ENCODE peak calls at places on chromosome 5, in eight cellular contexts. V, I, Y, K, C, W, G and U are unnamed samples.

GRCh38 chr5:59738039-59738438 is 155.5 kb downstream of the PDE4D start:
- DNase-seq in V (no peak), I (no peak), Y (no peak), K (no peak), C (no peak), W (no peak), G (no peak), U (no peak)

GRCh38 chr5:64229163-64229774 is 63.6 kb downstream of the RNF180 start:
- DNase-seq in V (no peak), I (peak; percentile 33), Y (no peak), K (no peak), C (no peak), W (no peak), G (no peak), U (peak; percentile 40)

GRCh38 chr5:157358871-157359270 is 92.9 kb downstream of the CYFIP2 start:
- DNase-seq in V (no peak), I (no peak), Y (no peak), K (no peak), C (no peak), W (no peak), G (no peak), U (no peak)

GRCh38 chr5:155481182-155481581 is 467.6 kb downstream of the KIF4B start:
- DNase-seq in V (no peak), I (no peak), Y (no peak), K (no peak), C (no peak), W (no peak), G (no peak), U (no peak)

GRCh38 chr5:127858116-127858784 is 155.1 kb downstream of the CCDC192 start:
- DNase-seq in V (no peak), I (no peak), Y (no peak), K (no peak), C (no peak), W (no peak), G (no peak), U (no peak)

GRCh38 chr5:170268884-170269283 is 28.7 kb downstream of the LCP2 start:
- DNase-seq in V (no peak), I (no peak), Y (no peak), K (no peak), C (no peak), W (no peak), G (no peak), U (peak; percentile 20)

GRCh38 chr5:133219296-133219695 is 167.5 kb downstream of the HSPA4 start:
- DNase-seq in V (no peak), I (no peak), Y (no peak), K (no peak), C (no peak), W (no peak), G (no peak), U (no peak)

GRCh38 chr5:143311955-143312354 is 91.5 kb downstream of the NR3C1 start:
- DNase-seq in V (no peak), I (no peak), Y (no peak), K (no peak), C (no peak), W (no peak), G (no peak), U (no peak)

GRCh38 chr5:129807162-129807814 is 59.4 kb downstream of the MINAR2 start:
- DNase-seq in V (no peak), I (no peak), Y (no peak), K (no peak), C (no peak), W (no peak), G (no peak), U (no peak)

GRCh38 chr5:123752576-123752975 is 240.6 kb downstream of the CSNK1G3 start:
- DNase-seq in V (no peak), I (no peak), Y (no peak), K (no peak), C (no peak), W (no peak), G (no peak), U (no peak)

GRCh38 chr5:91151947-91152346 is 231.2 kb downstream of the ARRDC3 start:
- DNase-seq in V (no peak), I (peak; percentile 48), Y (peak; percentile 25), K (peak; percentile 74), C (no peak), W (peak; percentile 77), G (no peak), U (no peak)

GRCh38 chr5:88142801-88143692 is 125.6 kb downstream of the TMEM161B start:
- DNase-seq in V (no peak), I (no peak), Y (peak; percentile 21), K (no peak), C (no peak), W (no peak), G (no peak), U (no peak)

GRCh38 chr5:57324888-57325287 is 151.0 kb downstream of the GPBP1 start:
- DNase-seq in V (no peak), I (no peak), Y (no peak), K (no peak), C (no peak), W (no peak), G (no peak), U (no peak)

GRCh38 chr5:10539685-10539998 is 24.2 kb upstream of the ANKRD33B start:
- DNase-seq in V (no peak), I (no peak), Y (no peak), K (no peak), C (no peak), W (no peak), G (no peak), U (no peak)

GRCh38 chr5:173901705-173902104 is 13.6 kb downstream of the CPEB4 start:
- DNase-seq in V (no peak), I (no peak), Y (no peak), K (no peak), C (no peak), W (no peak), G (no peak), U (peak; percentile 55)
- TF ChIP-seq POLR2A in V (no peak), I (no peak), Y (no peak), K (no peak), C (no peak), W (no peak), G (no peak), U (peak; percentile 35)

GRCh38 chr5:140107312-140108092 is 6.4 kb upstream of the PURA start:
- DNase-seq in V (peak; percentile 98), I (peak; percentile 92), Y (peak; percentile 95), K (peak; percentile 92), C (peak; percentile 79), W (peak; percentile 94), G (peak; percentile 68), U (peak; percentile 94)
- TF ChIP-seq POLR2A in V (peak; percentile 83), I (peak; percentile 76), Y (peak; percentile 86), K (peak; percentile 72), C (peak; percentile 91), W (peak; percentile 96), G (peak; percentile 86), U (peak; percentile 78)

DNA sequence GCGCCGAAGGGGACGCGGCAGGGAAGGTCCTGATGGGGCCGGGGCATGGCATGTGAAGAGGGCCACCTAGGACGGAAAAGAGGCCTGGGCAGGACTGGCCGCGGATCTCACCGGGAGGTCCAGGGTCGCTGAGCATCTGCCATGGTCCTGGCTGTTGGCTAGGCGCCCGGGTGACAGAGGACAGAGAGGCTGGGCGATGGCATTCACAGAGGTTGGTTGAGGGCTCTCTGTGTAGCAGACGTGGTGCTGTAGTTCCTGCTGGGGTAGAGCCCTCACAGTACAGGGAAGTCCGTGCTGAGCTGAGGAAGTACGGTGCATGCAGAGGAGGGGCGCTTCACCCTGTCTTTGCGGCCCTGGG is 427 bp downstream of the PCYOX1L start:
- DNase-seq in V (peak; percentile 68), I (no peak), Y (peak; percentile 39), K (no peak), C (peak; percentile 38), W (peak; percentile 50), G (no peak), U (peak; percentile 51)
- TF ChIP-seq POLR2A in V (no peak), I (no peak), Y (no peak), K (no peak), C (no peak), W (no peak), G (no peak), U (no peak)

DNA sequence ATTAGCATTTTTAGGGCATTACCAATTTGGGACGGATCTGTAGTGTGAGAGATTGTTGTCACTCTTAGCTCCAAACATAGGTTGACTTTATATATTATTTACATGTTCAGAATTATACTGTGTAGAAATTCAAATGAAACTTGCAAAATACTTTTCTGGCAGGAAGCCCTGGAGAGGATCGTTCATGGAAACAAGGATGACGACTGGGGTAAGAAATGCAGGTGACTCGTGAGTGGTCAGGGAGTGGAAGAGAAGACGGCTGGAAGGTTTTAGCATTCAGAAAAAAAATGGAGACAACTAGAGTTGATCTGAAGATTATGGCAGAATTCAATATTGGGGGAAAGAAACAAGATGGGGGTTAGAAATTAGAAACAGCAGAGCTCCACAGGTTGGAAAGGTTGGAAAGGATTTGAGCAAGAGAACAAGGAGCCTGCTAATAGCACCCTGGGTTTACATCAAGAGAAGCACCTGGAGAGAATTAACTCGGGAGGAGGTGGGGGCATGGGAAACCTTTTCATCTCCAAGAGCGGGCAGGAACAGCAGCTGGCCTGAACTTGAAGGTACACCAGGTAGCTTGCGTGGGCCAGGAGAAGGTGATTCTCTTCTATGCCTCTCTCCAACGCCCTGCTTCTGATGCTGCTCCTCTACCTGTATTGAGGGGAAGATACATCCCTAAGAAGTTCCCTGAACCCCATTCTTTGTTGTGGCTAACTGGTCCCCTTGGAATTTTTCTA is 37.0 kb upstream of the GLRX start:
- DNase-seq in V (no peak), I (no peak), Y (no peak), K (no peak), C (no peak), W (peak; percentile 43), G (no peak), U (no peak)
- TF ChIP-seq POLR2A in V (no peak), I (no peak), Y (no peak), K (no peak), C (no peak), W (no peak), G (no peak), U (no peak)

GRCh38 chr5:171412186-171412585 is 7.3 kb upstream of the FGF18 start:
- DNase-seq in V (no peak), I (no peak), Y (no peak), K (no peak), C (no peak), W (no peak), G (no peak), U (no peak)
- TF ChIP-seq POLR2A in V (no peak), I (no peak), Y (no peak), K (no peak), C (no peak), W (no peak), G (peak; percentile 30), U (no peak)

DNA sequence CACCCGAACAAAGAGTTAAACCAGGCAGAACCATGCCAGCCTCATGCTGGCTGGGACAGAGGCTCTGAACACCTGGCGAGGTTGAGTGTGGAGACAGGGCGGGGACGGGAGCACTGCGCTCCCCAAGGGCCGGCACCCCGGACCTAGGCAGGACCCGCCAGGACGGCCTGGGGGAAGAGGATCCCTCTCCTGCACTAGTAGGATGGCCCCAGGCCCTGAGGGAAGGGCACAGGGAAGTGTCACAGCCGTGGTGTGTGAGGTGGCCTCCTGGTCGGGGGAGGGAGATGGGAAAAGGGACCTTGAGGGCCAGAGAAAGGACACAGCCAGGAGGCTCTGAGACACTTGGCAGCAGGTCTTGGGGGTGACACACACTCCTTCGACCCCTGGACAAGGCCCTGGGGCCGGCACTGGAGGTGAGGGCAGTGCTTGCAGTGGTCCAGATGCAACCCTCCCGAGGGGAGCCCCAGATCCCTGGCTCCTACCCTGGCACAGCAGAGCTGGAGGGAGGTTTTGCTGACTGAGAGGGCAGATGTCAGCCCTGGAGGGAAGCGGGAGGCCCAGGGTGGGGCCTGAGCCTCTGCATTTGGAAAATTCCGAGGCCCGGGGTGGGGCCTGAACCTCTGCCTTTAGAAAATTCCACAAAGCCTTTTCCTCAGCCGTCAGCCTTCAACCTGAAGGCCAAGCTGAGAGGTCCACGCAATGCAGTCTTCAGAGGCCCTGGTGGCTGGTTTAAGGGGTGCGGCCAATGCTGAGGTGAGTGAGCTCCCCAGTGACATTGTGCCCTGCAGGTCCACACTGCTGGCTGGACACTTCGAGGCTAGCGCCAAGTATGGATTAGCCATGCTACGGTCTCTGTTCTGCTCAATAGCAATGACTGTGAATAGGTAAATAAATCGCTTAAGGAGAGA is 24.8 kb upstream of the TERT start:
- DNase-seq in V (peak; percentile 51), I (no peak), Y (no peak), K (no peak), C (no peak), W (no peak), G (no peak), U (no peak)
- TF ChIP-seq POLR2A in V (no peak), I (no peak), Y (no peak), K (no peak), C (no peak), W (no peak), G (peak; percentile 23), U (no peak)